ENCODE peak calls at places on chromosomes 1 and 21, in ten cellular contexts. O, R, P, H, Z, W, S, K, J and U are unnamed samples.

GRCh38 chr1:111804736-111805135 is 49.0 kb downstream of the DDX20 start:
- DNase-seq in H (no peak), K (no peak), S (no peak), W (peak), Z (no peak), J (no peak), P (no peak), R (no peak), O (no peak), U (no peak)

GRCh38 chr1:37120279-37120678 is 86.0 kb upstream of the GRIK3 start:
- DNase-seq in W (no peak), S (no peak), K (no peak), R (no peak), P (no peak), J (no peak), H (no peak), O (no peak), Z (no peak), U (no peak)

GRCh38 chr1:202131956-202132821 is 9.5 kb downstream of the GPR37L1 start:
- DNase-seq in S (peak), R (no peak), W (peak), Z (no peak), J (peak), H (no peak), O (no peak), K (no peak), P (no peak), U (no peak)

GRCh38 chr1:200184196-200184595 is 156.7 kb downstream of the NR5A2 start:
- DNase-seq in W (no peak), P (peak), J (peak), R (no peak), K (no peak), S (peak), Z (peak), H (peak), O (no peak), U (peak)

GRCh38 chr1:60255565-60255964 is 182.0 kb upstream of the C1orf87 start:
- DNase-seq in O (no peak), K (no peak), W (no peak), J (no peak), S (no peak), R (no peak), Z (peak), P (no peak), H (no peak), U (no peak)

GRCh38 chr1:45685308-45686080 is 839 bp downstream of the GPBP1L1 start:
- DNase-seq in S (no peak), W (peak), J (peak), P (peak), K (no peak), R (no peak), O (no peak), Z (peak), H (no peak), U (no peak)

GRCh38 chr1:95252422-95252821 is 18.4 kb downstream of the RWDD3 start:
- DNase-seq in S (no peak), R (no peak), P (no peak), W (no peak), H (no peak), J (no peak), Z (no peak), K (no peak), O (no peak), U (no peak)

GRCh38 chr1:1222575-1223225 is 8.7 kb upstream of the TNFRSF4 start:
- DNase-seq in Z (no peak), H (no peak), R (no peak), P (no peak), K (no peak), S (no peak), J (no peak), O (no peak), W (no peak), U (no peak)

GRCh38 chr1:226891846-226892533 is 21.6 kb downstream of the PSEN2 start:
- DNase-seq in J (no peak), R (no peak), W (no peak), O (no peak), P (no peak), H (no peak), Z (no peak), S (peak), K (no peak), U (no peak)

GRCh38 chr21:38669186-38669585 is 136.5 kb upstream of the ETS2 start:
- DNase-seq in S (peak), J (no peak), O (no peak), P (peak), Z (peak), K (peak), W (peak), H (no peak), R (no peak), U (peak)

GRCh38 chr1:184048841-184049240 is 2.7 kb upstream of the TSEN15 start:
- DNase-seq in K (no peak), S (no peak), J (no peak), H (no peak), P (no peak), Z (no peak), W (no peak), R (no peak), O (no peak), U (no peak)

GRCh38 chr1:164774819-164775654 is 216.1 kb downstream of the PBX1 start:
- DNase-seq in R (no peak), P (peak), K (peak), S (no peak), O (no peak), Z (no peak), W (no peak), H (no peak), J (no peak), U (no peak)

GRCh38 chr21:40117236-40117635 is 250.0 kb downstream of the PCP4 start:
- DNase-seq in K (no peak), O (no peak), W (no peak), J (no peak), Z (no peak), H (no peak), R (no peak), S (no peak), P (no peak), U (no peak)

GRCh38 chr1:107597290-107597689 is 367.7 kb downstream of the VAV3 start:
- DNase-seq in H (no peak), Z (peak), P (no peak), J (no peak), O (no peak), R (no peak), W (no peak), S (no peak), K (no peak), U (no peak)

GRCh38 chr1:119673171-119673940 is 25.3 kb upstream of the ZNF697 start:
- DNase-seq in S (peak), Z (peak), P (no peak), R (no peak), K (no peak), J (no peak), H (no peak), O (no peak), W (no peak), U (no peak)

GRCh38 chr1:20380616-20381035 is 90.0 kb downstream of the VWA5B1 start:
- DNase-seq in Z (peak), O (no peak), P (peak), J (no peak), K (no peak), W (no peak), S (peak), H (no peak), R (no peak), U (no peak)

GRCh38 chr1:234150892-234151291 is 222.4 kb upstream of the COA6 start:
- DNase-seq in J (no peak), K (no peak), R (no peak), P (no peak), Z (no peak), H (no peak), S (no peak), O (no peak), W (peak), U (no peak)

GRCh38 chr1:218412181-218412580 is 67.0 kb downstream of the TGFB2 start:
- DNase-seq in P (no peak), Z (peak), H (no peak), S (peak), J (no peak), R (no peak), W (no peak), K (no peak), O (no peak), U (no peak)

GRCh38 chr1:103529746-103530145 is 4.2 kb downstream of the RNPC3 start:
- DNase-seq in K (no peak), W (peak), Z (peak), J (no peak), S (no peak), R (no peak), H (no peak), O (no peak), P (peak), U (no peak)

DNA sequence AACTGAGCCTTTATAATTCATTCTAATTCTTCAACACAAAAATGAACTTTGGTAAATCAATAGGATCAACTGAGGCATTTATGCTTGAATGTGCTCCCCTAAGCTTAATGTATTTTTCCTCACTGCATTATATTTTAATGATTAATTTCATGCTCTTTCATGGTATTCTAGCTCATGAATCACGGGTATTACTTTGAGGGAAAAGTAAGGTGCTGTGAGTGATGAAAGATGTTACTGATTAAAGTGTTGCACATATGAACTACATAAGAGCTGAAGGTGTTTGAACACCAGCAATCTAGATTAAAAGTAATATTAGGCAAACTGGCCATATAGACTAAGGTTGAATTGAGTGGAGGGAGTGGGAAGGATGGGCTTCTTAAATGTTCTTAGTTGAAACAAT is 1.9 kb downstream of the DPYD start:
- DNase-seq in P (no peak), S (no peak), H (no peak), K (no peak), R (no peak), O (no peak), W (no peak), J (no peak), Z (no peak), U (no peak)
- H3K4me3 ChIP-seq in P (no peak), S (peak), H (peak), K (no peak), R (peak), O (peak), W (no peak), J (no peak), Z (peak), U (no peak)

DNA sequence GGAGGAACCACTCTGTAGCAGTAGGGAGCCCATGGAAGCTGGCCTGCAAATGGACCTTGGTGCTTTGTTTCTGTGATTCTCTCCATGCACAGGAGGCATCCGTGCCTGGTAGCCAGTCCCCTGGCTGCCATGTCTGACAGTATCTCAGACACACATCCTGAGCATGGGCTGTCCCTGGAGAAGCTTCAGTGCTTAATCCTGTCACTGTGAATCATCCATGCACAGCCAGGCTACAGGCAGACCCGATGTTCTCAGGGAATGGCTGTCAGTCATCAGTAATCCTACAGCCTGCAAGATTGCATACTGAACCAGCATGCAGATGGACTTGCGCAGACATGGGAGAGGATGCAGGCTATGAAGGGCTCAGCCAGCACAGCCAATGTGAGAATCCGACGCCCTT is 606.3 kb upstream of the PLXNA2 start:
- DNase-seq in J (no peak), W (no peak), Z (no peak), K (no peak), R (no peak), P (no peak), S (no peak), H (no peak), O (no peak), U (no peak)
- H3K4me3 ChIP-seq in J (no peak), W (no peak), Z (no peak), K (no peak), R (no peak), P (no peak), S (no peak), H (no peak), O (no peak), U (no peak)

GRCh38 chr1:78045850-78046778 is at the start of gene GIPC2:
- DNase-seq in W (peak), J (no peak), Z (no peak), H (no peak), R (peak), P (peak), K (no peak), O (no peak), S (peak), U (no peak)

GRCh38 chr1:78043436-78043835 is 2.3 kb upstream of the GIPC2 start:
- DNase-seq in H (no peak), J (no peak), R (no peak), O (no peak), W (no peak), S (no peak), K (no peak), P (no peak), Z (no peak), U (no peak)

GRCh38 chr1:78047131-78047530 is 1.4 kb downstream of the GIPC2 start:
- DNase-seq in W (peak), O (no peak), K (no peak), H (no peak), J (no peak), S (no peak), P (no peak), Z (no peak), R (no peak), U (no peak)

GRCh38 chr1:78044796-78045599 is 768 bp upstream of the GIPC2 start:
- DNase-seq in K (no peak), Z (no peak), J (no peak), S (no peak), O (no peak), H (no peak), P (no peak), R (no peak), W (peak), U (no peak)

GRCh38 chr1:78045600-78045849 is 241 bp upstream of the GIPC2 start:
- DNase-seq in K (no peak), O (no peak), S (no peak), R (no peak), Z (no peak), W (no peak), J (no peak), H (no peak), P (peak), U (no peak)
- H3K4me3 ChIP-seq in K (no peak), O (peak), S (peak), R (peak), Z (no peak), W (peak), J (peak), H (peak), P (peak), U (no peak)

GRCh38 chr1:31661856-31662255 is 17.2 kb upstream of the PEF1 start:
- DNase-seq in R (no peak), J (no peak), P (no peak), S (no peak), H (no peak), W (no peak), Z (no peak), K (no peak), O (no peak), U (no peak)
- H3K4me3 ChIP-seq in R (no peak), J (no peak), P (no peak), S (no peak), H (no peak), W (no peak), Z (no peak), K (no peak), O (no peak), U (no peak)

GRCh38 chr1:9689971-9690381 is 38.4 kb downstream of the PIK3CD start:
- DNase-seq in O (no peak), H (no peak), Z (no peak), J (peak), W (peak), P (peak), R (no peak), S (peak), K (peak), U (no peak)
- H3K4me3 ChIP-seq in O (peak), H (peak), Z (no peak), J (peak), W (peak), P (peak), R (peak), S (peak), K (peak), U (peak)